ENCODE peak calls at places on chromosomes 2 and 18, in seven cellular contexts. H, N, V, J, R, I and K are unnamed samples.

GRCh38 chr2:8427211-8427610 is 254.6 kb upstream of the ID2 start:
- DNase-seq in N (no peak), H (no peak), V (no peak), R (no peak), I (no peak), J (no peak), K (no peak)

GRCh38 chr2:223545830-223546229 is 56.3 kb downstream of the SCG2 start:
- DNase-seq in J (no peak), R (peak), I (no peak), H (peak), N (no peak), V (no peak), K (no peak)

GRCh38 chr2:1715184-1716012 is 28.9 kb downstream of the PXDN start:
- DNase-seq in J (no peak), H (no peak), R (no peak), V (no peak), N (no peak), I (no peak), K (no peak)

GRCh38 chr2:181805228-181806038 is 86.1 kb upstream of the ITPRID2 start:
- DNase-seq in V (no peak), J (no peak), I (no peak), N (no peak), H (peak), R (peak), K (no peak)

GRCh38 chr2:237558918-237559645 is 7.3 kb upstream of the PRLH start:
- DNase-seq in H (peak), I (no peak), V (no peak), R (peak), J (no peak), N (no peak), K (no peak)

GRCh38 chr2:130355578-130356431 is at the start of gene PTPN18:
- DNase-seq in R (peak), H (peak), N (peak), V (no peak), I (peak), J (peak), K (peak)

GRCh38 chr2:167861574-167862193 is 385.7 kb downstream of the STK39 start:
- DNase-seq in I (no peak), V (no peak), J (no peak), R (no peak), H (no peak), N (peak), K (peak)

GRCh38 chr2:195687320-195688086 is 30.5 kb downstream of the SLC39A10 start:
- DNase-seq in V (no peak), J (peak), R (no peak), I (no peak), N (no peak), H (no peak), K (no peak)

GRCh38 chr2:14501061-14501460 is 131.5 kb upstream of the LRATD1 start:
- DNase-seq in I (no peak), N (no peak), H (no peak), R (no peak), J (no peak), V (no peak), K (no peak)

GRCh38 chr18:44901283-44901682 is 220.6 kb downstream of the SETBP1 start:
- DNase-seq in H (no peak), V (no peak), R (no peak), J (no peak), N (no peak), I (no peak), K (no peak)

GRCh38 chr2:206085742-206086445 is at the start of gene INO80D:
- DNase-seq in I (peak), J (peak), H (peak), R (peak), V (no peak), N (peak), K (peak)

GRCh38 chr2:206083602-206084467 is 2.1 kb downstream of the INO80D start:
- DNase-seq in N (peak), V (peak), J (no peak), H (no peak), R (peak), I (no peak), K (peak)

GRCh38 chr2:206086683-206087350 is 843 bp upstream of the INO80D start:
- DNase-seq in H (no peak), R (peak), V (no peak), J (no peak), N (no peak), I (peak), K (no peak)

GRCh38 chr2:206084468-206084869 is 1.5 kb downstream of the INO80D start:
- DNase-seq in R (peak), J (peak), V (no peak), I (peak), H (peak), N (peak), K (peak)

GRCh38 chr2:206084870-206085741 is 868 bp downstream of the INO80D start:
- DNase-seq in I (peak), N (peak), J (peak), V (no peak), R (peak), H (no peak), K (peak)
- H3K4ac ChIP-seq in I (peak), N (peak), J (no peak), V (peak), R (peak), H (peak), K (no peak)

DNA sequence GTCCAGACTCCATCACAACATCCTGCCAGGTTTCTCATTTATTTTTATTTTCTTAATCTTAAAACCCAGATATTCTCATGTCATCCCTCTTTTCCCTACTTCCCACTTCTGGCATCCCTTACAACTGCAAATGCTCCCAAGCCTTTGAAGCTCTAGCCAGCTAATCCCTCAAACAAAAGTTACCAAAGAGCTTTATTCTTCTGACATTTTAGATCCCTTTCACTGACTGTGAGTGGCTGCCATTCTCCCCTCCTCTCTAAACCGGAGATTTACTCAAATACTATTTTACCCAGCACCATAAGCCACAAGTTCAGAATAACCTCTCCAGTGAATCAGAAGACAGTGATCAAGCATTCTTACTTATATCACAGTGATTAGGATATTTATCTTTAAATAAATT is 569.0 kb upstream of the SYT4 start:
- DNase-seq in I (no peak), H (no peak), J (peak), V (no peak), N (no peak), R (no peak), K (peak)
- H3K4ac ChIP-seq in I (no peak), H (no peak), J (no peak), V (no peak), N (no peak), R (no peak), K (no peak)

GRCh38 chr2:198283149-198283548 is 478.8 kb downstream of the PLCL1 start:
- DNase-seq in H (no peak), V (no peak), J (no peak), N (no peak), R (no peak), I (no peak), K (no peak)
- H3K4ac ChIP-seq in H (no peak), V (no peak), J (no peak), N (no peak), R (no peak), I (no peak), K (no peak)

DNA sequence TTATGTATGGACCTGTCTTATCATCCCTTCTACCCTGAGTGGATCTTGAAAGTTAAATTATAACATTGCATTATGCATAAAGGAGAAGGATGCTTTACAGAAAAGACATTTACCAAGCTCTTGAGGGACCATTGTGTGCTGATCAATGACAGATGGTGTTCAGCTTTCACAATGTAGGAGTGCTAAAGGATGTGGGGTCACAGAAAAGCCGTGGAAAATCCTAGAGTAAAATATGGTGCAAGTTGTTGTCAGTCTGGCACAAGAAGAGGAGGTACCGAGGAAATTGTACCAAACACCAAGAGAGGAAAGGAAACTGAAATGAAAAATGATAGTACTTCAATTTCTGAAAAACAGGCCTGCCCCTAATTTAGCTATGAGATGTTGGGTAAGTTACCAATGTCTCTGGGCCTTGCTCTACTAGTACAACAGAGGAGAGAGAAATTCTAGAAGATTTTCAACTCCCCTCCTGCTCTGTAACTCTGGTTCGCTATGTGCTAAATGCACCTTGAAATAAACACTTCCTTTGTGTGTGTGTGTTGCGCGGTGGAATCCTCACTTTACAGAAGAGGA is 78.8 kb upstream of the PELI1 start:
- DNase-seq in V (no peak), N (no peak), I (no peak), H (no peak), R (peak), J (no peak), K (no peak)
- H3K4ac ChIP-seq in V (no peak), N (no peak), I (no peak), H (no peak), R (no peak), J (no peak), K (no peak)

GRCh38 chr2:98912957-98913915 is 22.8 kb downstream of the CRACDL start:
- DNase-seq in N (no peak), J (no peak), H (no peak), R (no peak), V (no peak), I (no peak), K (no peak)

GRCh38 chr2:98915751-98916358 is 20.2 kb downstream of the CRACDL start:
- DNase-seq in V (no peak), R (no peak), J (no peak), I (no peak), N (no peak), H (peak), K (no peak)

GRCh38 chr2:98913916-98914712 is 21.9 kb downstream of the CRACDL start:
- DNase-seq in V (no peak), R (no peak), H (no peak), J (no peak), N (no peak), I (no peak), K (no peak)

GRCh38 chr2:98914713-98915580 is 21.1 kb downstream of the CRACDL start:
- DNase-seq in I (no peak), V (no peak), H (no peak), R (no peak), N (no peak), J (no peak), K (no peak)

DNA sequence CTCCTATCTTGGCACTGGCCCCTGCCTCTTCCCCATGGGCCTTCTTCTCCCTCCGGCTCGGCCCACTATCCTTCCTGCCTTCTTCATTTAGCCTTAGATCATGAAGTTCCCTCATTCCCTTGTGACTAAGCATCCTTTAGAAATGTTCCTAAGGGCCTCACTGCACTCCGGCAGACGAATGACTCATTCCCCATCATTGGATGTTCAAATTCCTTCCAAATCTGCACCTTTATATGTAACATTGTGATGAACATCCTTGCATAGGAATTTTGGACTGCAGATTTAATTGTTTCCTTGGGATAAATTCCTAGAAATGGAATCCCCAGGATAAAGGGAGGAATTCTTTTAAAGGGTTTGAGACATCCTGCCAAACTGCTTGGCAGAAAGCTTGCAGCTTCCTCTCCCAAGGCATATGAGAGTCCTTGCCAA is 19.0 kb downstream of the CRACDL start:
- DNase-seq in H (peak), N (peak), J (no peak), I (peak), V (no peak), R (peak), K (no peak)
- H3K4ac ChIP-seq in H (no peak), N (no peak), J (no peak), I (no peak), V (no peak), R (no peak), K (no peak)

GRCh38 chr2:133737597-133737996 is 169.3 kb upstream of the NCKAP5 start:
- DNase-seq in N (no peak), I (no peak), R (no peak), J (no peak), H (peak), V (no peak), K (no peak)

GRCh38 chr2:133734699-133735098 is 166.4 kb upstream of the NCKAP5 start:
- DNase-seq in V (no peak), H (no peak), J (no peak), R (peak), I (no peak), N (no peak), K (no peak)

GRCh38 chr2:133739039-133739438 is 170.8 kb upstream of the NCKAP5 start:
- DNase-seq in I (no peak), J (no peak), V (no peak), N (no peak), R (no peak), H (no peak), K (no peak)

GRCh38 chr2:133736674-133737073 is 168.4 kb upstream of the NCKAP5 start:
- DNase-seq in R (no peak), I (no peak), J (no peak), N (no peak), H (no peak), V (no peak), K (no peak)

GRCh38 chr2:133740500-133740899 is 172.2 kb upstream of the NCKAP5 start:
- DNase-seq in H (no peak), N (no peak), I (no peak), J (no peak), V (no peak), R (no peak), K (no peak)
- H3K4ac ChIP-seq in H (no peak), N (no peak), I (no peak), J (no peak), V (no peak), R (no peak), K (no peak)

GRCh38 chr2:23230885-23231284 is 154.1 kb upstream of the KLHL29 start:
- DNase-seq in J (no peak), V (no peak), H (no peak), R (no peak), N (peak), I (no peak), K (peak)
- H3K4ac ChIP-seq in J (no peak), V (no peak), H (no peak), R (no peak), N (no peak), I (no peak), K (no peak)

GRCh38 chr18:48545690-48546365 is 7.0 kb downstream of the CTIF start:
- DNase-seq in H (peak), I (peak), V (no peak), N (peak), R (peak), J (peak), K (peak)

GRCh38 chr18:48548921-48549320 is 10.1 kb downstream of the CTIF start:
- DNase-seq in J (no peak), V (no peak), H (no peak), N (no peak), I (peak), R (no peak), K (no peak)

GRCh38 chr18:48548404-48548771 is 9.6 kb downstream of the CTIF start:
- DNase-seq in R (peak), N (no peak), J (no peak), V (no peak), I (no peak), H (no peak), K (no peak)

GRCh38 chr18:48546411-48546810 is 7.6 kb downstream of the CTIF start:
- DNase-seq in J (no peak), V (no peak), I (no peak), H (peak), R (peak), N (peak), K (no peak)

DNA sequence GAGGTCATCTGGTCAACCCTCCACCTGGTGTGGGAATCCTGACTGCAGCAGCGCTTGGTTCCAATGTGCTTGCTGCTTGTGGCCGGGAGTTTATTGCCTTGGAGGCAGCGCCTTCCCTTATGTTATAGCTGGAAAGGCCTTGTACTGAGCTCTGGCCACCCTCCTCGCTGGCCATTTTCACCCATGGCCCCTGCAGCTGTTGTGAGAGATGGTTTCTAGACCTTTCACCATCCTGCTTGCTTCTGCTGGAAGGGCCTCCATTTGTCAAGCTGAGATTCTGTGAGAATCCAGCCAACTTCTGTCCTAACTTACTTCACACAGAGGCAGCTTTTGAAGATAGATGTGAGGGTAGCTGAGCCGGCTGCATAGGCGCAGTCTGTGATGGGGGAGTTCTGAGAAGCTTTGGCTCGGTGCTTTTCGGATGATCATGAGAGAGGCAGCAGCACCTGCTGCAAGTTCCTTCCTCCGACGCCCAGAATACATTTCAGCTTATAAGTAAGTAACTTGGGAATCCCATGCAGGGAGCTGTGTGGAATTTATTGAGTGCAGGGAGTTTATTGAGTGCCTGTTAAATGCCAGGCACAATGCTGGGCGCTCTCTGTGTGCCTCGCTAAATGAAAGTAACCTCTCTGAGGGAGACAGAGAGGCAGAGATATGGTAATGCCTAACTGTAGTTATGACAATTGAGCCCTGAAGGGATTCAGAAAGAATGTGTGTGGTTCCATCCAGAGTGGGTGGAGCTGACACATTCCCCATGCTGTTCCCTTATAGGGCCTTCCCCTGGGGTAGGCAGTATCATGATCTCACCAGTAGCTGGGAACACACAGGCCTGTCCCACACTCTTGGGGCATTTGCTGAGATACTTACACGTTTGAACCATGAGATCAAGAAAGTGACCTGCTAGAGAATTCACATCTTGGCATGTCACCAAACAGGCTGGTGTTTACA is 8.9 kb downstream of the CTIF start:
- DNase-seq in J (no peak), H (peak), R (peak), N (peak), V (no peak), I (peak), K (peak)
- H3K4ac ChIP-seq in J (no peak), H (peak), R (peak), N (no peak), V (no peak), I (no peak), K (no peak)

GRCh38 chr2:101688266-101688665 is 9.2 kb upstream of the MAP4K4 start:
- DNase-seq in V (no peak), H (peak), R (no peak), N (no peak), J (no peak), I (peak), K (no peak)

GRCh38 chr2:101692766-101693165 is 4.7 kb upstream of the MAP4K4 start:
- DNase-seq in J (no peak), R (no peak), N (no peak), I (no peak), V (no peak), H (no peak), K (no peak)

GRCh38 chr2:101690547-101691182 is 6.8 kb upstream of the MAP4K4 start:
- DNase-seq in N (no peak), J (no peak), I (no peak), V (no peak), R (no peak), H (no peak), K (no peak)

GRCh38 chr2:101692037-101692436 is 5.5 kb upstream of the MAP4K4 start:
- DNase-seq in R (no peak), N (no peak), V (no peak), I (no peak), H (no peak), J (no peak), K (no peak)

GRCh38 chr2:101689120-101689827 is 8.2 kb upstream of the MAP4K4 start:
- DNase-seq in I (no peak), J (no peak), R (no peak), N (no peak), V (no peak), H (no peak), K (no peak)
- H3K4ac ChIP-seq in I (no peak), J (no peak), R (no peak), N (no peak), V (peak), H (no peak), K (no peak)